ENCODE peak calls at places on chromosomes 5 and 9, in six cellular contexts. R, G, E, M, T and H are unnamed samples.

GRCh38 chr5:41822036-41822435 is 48.2 kb downstream of the OXCT1 start:
- DNase-seq in R (no peak), G (no peak), E (no peak), M (no peak), T (peak; percentile 27), H (no peak)

GRCh38 chr5:153623906-153624765 is 133.7 kb downstream of the GRIA1 start:
- DNase-seq in R (no peak), G (no peak), E (no peak), M (no peak), T (no peak), H (no peak)

GRCh38 chr9:104748359-104749031 is 1.0 kb downstream of the NIPSNAP3A start:
- DNase-seq in R (no peak), G (no peak), E (no peak), M (no peak), T (peak; percentile 3), H (no peak)

GRCh38 chr9:136090768-136091581 is 4.1 kb downstream of the NACC2 start:
- DNase-seq in R (no peak), G (no peak), E (peak; percentile 54), M (peak; percentile 94), T (no peak), H (no peak)

GRCh38 chr5:7518947-7519560 is 123.1 kb downstream of the ADCY2 start:
- DNase-seq in R (no peak), G (no peak), E (no peak), M (no peak), T (peak; percentile 85), H (no peak)

GRCh38 chr5:126656397-126657007 is 55.8 kb downstream of the PHAX start:
- DNase-seq in R (peak; percentile 31), G (no peak), E (no peak), M (no peak), T (peak; percentile 83), H (no peak)

GRCh38 chr5:86640998-86641397 is 23.3 kb downstream of the COX7C start:
- DNase-seq in R (no peak), G (no peak), E (no peak), M (no peak), T (peak; percentile 40), H (no peak)

GRCh38 chr9:2464624-2465023 is 157.0 kb upstream of the VLDLR start:
- DNase-seq in R (no peak), G (no peak), E (no peak), M (no peak), T (no peak), H (no peak)

GRCh38 chr9:111056554-111056953 is 18.3 kb upstream of the LPAR1 start:
- DNase-seq in R (no peak), G (no peak), E (no peak), M (no peak), T (no peak), H (no peak)

GRCh38 chr5:123285122-123286011 is 137.8 kb downstream of the CEP120 start:
- DNase-seq in R (no peak), G (no peak), E (no peak), M (peak; percentile 70), T (peak; percentile 64), H (no peak)

GRCh38 chr5:66701244-66701643 is 105.1 kb downstream of the MAST4 start:
- DNase-seq in R (no peak), G (no peak), E (no peak), M (no peak), T (no peak), H (no peak)

GRCh38 chr5:157361865-157362465 is 96.0 kb downstream of the CYFIP2 start:
- DNase-seq in R (no peak), G (no peak), E (no peak), M (no peak), T (no peak), H (no peak)

GRCh38 chr9:107929439-107929838 is 439.9 kb upstream of the KLF4 start:
- DNase-seq in R (no peak), G (peak; percentile 79), E (peak; percentile 90), M (peak; percentile 85), T (no peak), H (peak; percentile 58)

GRCh38 chr9:74281674-74282073 is 215.5 kb upstream of the RORB start:
- DNase-seq in R (no peak), G (no peak), E (no peak), M (no peak), T (peak; percentile 80), H (no peak)

GRCh38 chr9:77589046-77589795 is 58.9 kb downstream of the GNA14 start:
- DNase-seq in R (no peak), G (peak; percentile 35), E (no peak), M (no peak), T (no peak), H (no peak)

GRCh38 chr9:126027566-126027965 is 280.4 kb downstream of the PBX3 start:
- DNase-seq in R (no peak), G (no peak), E (no peak), M (no peak), T (no peak), H (no peak)

GRCh38 chr5:157821822-157822622 is 36.9 kb downstream of the CLINT1 start:
- DNase-seq in R (no peak), G (no peak), E (peak; percentile 4), M (no peak), T (no peak), H (no peak)

GRCh38 chr5:127492854-127493738 is 24.3 kb upstream of the PRRC1 start:
- DNase-seq in R (peak; percentile 54), G (no peak), E (no peak), M (no peak), T (peak; percentile 56), H (no peak)

GRCh38 chr9:32571969-32572899 is 725 bp downstream of the NDUFB6 start:
- DNase-seq in R (peak; percentile 67), G (peak; percentile 62), E (peak; percentile 84), M (peak; percentile 74), T (peak; percentile 92), H (peak; percentile 74)

GRCh38 chr9:95425910-95426551 is 90.7 kb downstream of the PTCH1 start:
- DNase-seq in R (no peak), G (no peak), E (no peak), M (no peak), T (no peak), H (no peak)

GRCh38 chr5:79093762-79094161 is 17.8 kb upstream of the BHMT start:
- DNase-seq in R (no peak), G (no peak), E (no peak), M (no peak), T (no peak), H (no peak)

GRCh38 chr9:135303280-135303647 is 176.3 kb upstream of the PPP1R26 start:
- DNase-seq in R (no peak), G (no peak), E (no peak), M (no peak), T (no peak), H (no peak)

GRCh38 chr9:33222031-33222430 is 17.9 kb upstream of the SPINK4 start:
- DNase-seq in R (no peak), G (no peak), E (no peak), M (no peak), T (no peak), H (no peak)

GRCh38 chr5:96300986-96301385 is 132.1 kb downstream of the PCSK1 start:
- DNase-seq in R (no peak), G (no peak), E (peak; percentile 39), M (no peak), T (no peak), H (no peak)

DNA sequence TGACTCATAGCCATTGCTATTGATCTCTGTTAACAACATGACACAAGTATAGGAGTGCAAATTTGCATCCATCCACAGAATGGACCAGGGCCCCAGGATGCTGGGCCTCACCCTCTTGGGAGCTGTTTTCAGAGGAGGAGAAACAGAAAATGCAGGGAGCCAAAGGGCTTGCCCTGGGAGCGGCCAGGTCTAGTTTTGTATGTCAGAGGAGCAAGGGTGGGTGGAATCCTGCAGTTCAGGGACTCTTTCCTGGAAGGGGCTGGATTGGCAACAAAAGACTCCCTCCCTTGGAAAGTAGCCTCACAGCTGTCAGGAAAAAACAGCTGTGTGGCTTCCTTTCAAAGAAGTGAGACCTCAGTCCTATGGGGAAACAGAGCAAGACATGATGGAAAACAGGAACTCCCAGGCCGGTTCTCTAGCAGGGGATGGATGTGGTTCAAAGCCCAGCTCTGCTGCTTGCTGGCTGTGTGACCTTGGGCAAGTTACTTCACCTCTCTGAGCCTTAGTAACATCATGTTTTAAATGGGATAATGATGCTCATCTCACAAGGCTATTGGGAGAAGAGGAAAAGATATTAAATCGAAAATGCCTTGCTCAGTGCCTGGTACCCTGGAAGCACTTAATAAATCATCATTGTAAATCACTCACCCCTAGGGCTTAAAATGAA is 50.5 kb upstream of the SH3PXD2B start:
- DNase-seq in R (no peak), G (no peak), E (no peak), M (peak; percentile 77), T (no peak), H (peak; percentile 1)
- TF ChIP-seq POLR2AphosphoS5 in R (no peak), G (peak; percentile 25), E (no peak), M (peak; percentile 32), T (no peak), H (no peak)

DNA sequence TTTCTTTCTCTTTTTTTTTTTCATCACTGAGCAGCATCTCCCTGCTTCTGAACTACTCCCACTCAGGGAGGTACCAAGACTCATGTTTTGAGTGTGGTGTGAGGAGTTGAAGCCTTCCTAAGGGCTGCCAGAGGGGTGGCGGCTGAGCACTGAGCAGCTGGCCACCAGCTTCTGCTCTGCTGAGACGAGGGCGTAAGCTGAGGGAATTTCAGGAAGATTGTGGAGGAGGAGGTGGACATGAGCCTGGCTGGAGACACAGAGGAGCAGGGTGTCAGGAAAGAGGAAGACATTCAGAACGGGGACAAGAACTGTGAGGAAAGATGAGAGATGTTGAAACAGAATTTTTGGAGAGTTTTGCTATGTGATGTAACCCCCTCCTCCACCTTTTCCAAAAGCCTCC is 7.8 kb downstream of the LCP2 start:
- DNase-seq in R (no peak), G (no peak), E (peak; percentile 46), M (peak; percentile 76), T (no peak), H (no peak)
- TF ChIP-seq POLR2AphosphoS5 in R (no peak), G (no peak), E (no peak), M (peak; percentile 48), T (no peak), H (no peak)

GRCh38 chr9:20083417-20083816 is 294.6 kb upstream of the SLC24A2 start:
- DNase-seq in R (no peak), G (no peak), E (no peak), M (no peak), T (no peak), H (no peak)

GRCh38 chr9:20087481-20087880 is 298.6 kb upstream of the SLC24A2 start:
- DNase-seq in R (no peak), G (no peak), E (no peak), M (no peak), T (no peak), H (no peak)

GRCh38 chr9:20084125-20084524 is 295.3 kb upstream of the SLC24A2 start:
- DNase-seq in R (no peak), G (no peak), E (no peak), M (no peak), T (no peak), H (no peak)

GRCh38 chr9:20085842-20086241 is 297.0 kb upstream of the SLC24A2 start:
- DNase-seq in R (no peak), G (no peak), E (no peak), M (no peak), T (no peak), H (no peak)
- TF ChIP-seq POLR2AphosphoS5 in R (no peak), G (no peak), E (no peak), M (no peak), T (no peak), H (no peak)

DNA sequence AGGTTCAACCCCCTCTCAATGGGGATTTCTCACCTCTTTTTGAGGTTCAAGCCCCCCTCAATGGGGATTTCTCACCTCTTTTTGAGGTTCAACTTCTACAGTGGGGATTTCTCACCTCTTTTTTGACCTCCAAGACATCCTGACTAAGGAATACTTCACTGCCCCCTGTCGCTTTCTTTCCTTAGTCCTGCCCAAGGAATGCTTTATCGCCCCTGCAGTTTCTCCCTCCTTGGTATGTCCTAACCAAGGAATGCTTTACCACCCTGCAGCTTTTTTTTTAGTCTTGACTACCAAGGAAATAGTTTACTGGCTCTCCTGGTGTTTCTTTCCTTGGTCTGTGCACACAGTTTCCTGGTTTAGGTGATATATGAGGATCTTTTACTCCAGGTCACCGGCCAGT is 9.6 kb upstream of the IRGM start:
- DNase-seq in R (no peak), G (no peak), E (no peak), M (no peak), T (peak; percentile 31), H (no peak)
- TF ChIP-seq POLR2AphosphoS5 in R (no peak), G (no peak), E (no peak), M (no peak), T (no peak), H (no peak)